ENCODE peak calls at places on chromosomes 11 and 22, in ten cellular contexts. P, D, H, J, T, L, X, C, I and Z are unnamed samples.

GRCh38 chr11:114563077-114563476 is 3.4 kb upstream of the NXPE1 start:
- DNase-seq in T (peak), D (no peak), J (no peak), L (no peak), H (no peak), C (no peak), I (no peak), X (no peak), P (no peak), Z (no peak)

GRCh38 chr11:96314326-96315050 is 28.5 kb downstream of the MAML2 start:
- DNase-seq in I (peak), C (no peak), P (peak), D (no peak), J (no peak), H (no peak), L (peak), X (peak), T (peak), Z (no peak)

GRCh38 chr11:92383430-92383829 is 158.8 kb downstream of the FAT3 start:
- DNase-seq in L (no peak), C (no peak), I (peak), H (no peak), T (peak), X (no peak), J (peak), D (no peak), P (no peak), Z (no peak)

GRCh38 chr22:47260551-47260950 is 498.1 kb downstream of the TBC1D22A start:
- DNase-seq in P (no peak), X (no peak), D (no peak), H (no peak), L (no peak), I (no peak), J (no peak), C (no peak), T (no peak), Z (no peak)

GRCh38 chr22:49769691-49770315 is 57.9 kb downstream of the BRD1 start:
- DNase-seq in X (no peak), J (no peak), T (no peak), I (no peak), C (no peak), H (peak), P (peak), D (peak), L (peak), Z (no peak)

GRCh38 chr11:86919557-86920210 is 35.5 kb downstream of the FZD4 start:
- DNase-seq in L (no peak), T (peak), P (no peak), X (no peak), C (peak), J (peak), H (no peak), I (peak), D (no peak), Z (no peak)

GRCh38 chr11:130220311-130221030 is 60.9 kb downstream of the ST14 start:
- DNase-seq in C (no peak), L (peak), D (no peak), J (no peak), H (no peak), P (no peak), I (no peak), X (no peak), T (no peak), Z (no peak)

GRCh38 chr11:26199341-26199740 is 132.6 kb upstream of the ANO3 start:
- DNase-seq in D (no peak), X (no peak), I (peak), L (no peak), T (no peak), P (no peak), J (no peak), C (no peak), H (no peak), Z (no peak)

GRCh38 chr11:131571571-131571970 is 201.2 kb downstream of the NTM start:
- DNase-seq in T (no peak), L (no peak), C (no peak), D (no peak), J (no peak), P (no peak), I (no peak), X (no peak), H (no peak), Z (no peak)

GRCh38 chr11:36362902-36363301 is 66.8 kb downstream of the PRR5L start:
- DNase-seq in H (no peak), T (peak), D (no peak), X (no peak), J (no peak), P (no peak), I (peak), L (no peak), C (no peak), Z (no peak)

GRCh38 chr11:17185938-17186337 is 21.8 kb downstream of the PIK3C2A start:
- DNase-seq in H (no peak), I (no peak), X (no peak), T (no peak), J (no peak), D (no peak), P (no peak), C (no peak), L (no peak), Z (no peak)

GRCh38 chr22:24101966-24102365 is 79.3 kb upstream of the SUSD2 start:
- DNase-seq in H (no peak), C (no peak), J (no peak), P (no peak), I (no peak), X (peak), L (peak), D (no peak), T (no peak), Z (no peak)

GRCh38 chr11:31340903-31341572 is 28.5 kb downstream of the DCDC1 start:
- DNase-seq in D (no peak), L (no peak), J (no peak), I (peak), P (no peak), X (no peak), T (peak), H (no peak), C (peak), Z (no peak)

GRCh38 chr22:37229805-37230672 is 14.0 kb downstream of the RAC2 start:
- DNase-seq in D (no peak), P (peak), X (no peak), J (no peak), L (peak), C (no peak), I (peak), T (peak), H (no peak), Z (peak)

GRCh38 chr11:112719736-112720525 is 241.3 kb upstream of the NCAM1 start:
- DNase-seq in C (no peak), X (no peak), J (no peak), D (no peak), H (no peak), P (no peak), T (no peak), I (peak), L (no peak), Z (no peak)

GRCh38 chr22:28397324-28397723 is 282.3 kb downstream of the TTC28 start:
- DNase-seq in P (no peak), L (no peak), H (no peak), D (no peak), J (no peak), C (no peak), X (no peak), T (peak), I (peak), Z (no peak)

GRCh38 chr11:44780940-44781631 is 54.3 kb downstream of the TSPAN18 start:
- DNase-seq in D (no peak), J (no peak), H (peak), T (no peak), L (peak), P (peak), I (no peak), X (peak), C (no peak), Z (no peak)

GRCh38 chr11:40247023-40247422 is 1212.4 kb downstream of the LRRC4C start:
- DNase-seq in D (no peak), C (peak), H (no peak), I (no peak), L (no peak), T (no peak), P (no peak), X (no peak), J (no peak), Z (no peak)

GRCh38 chr11:110065189-110065588 is 28.0 kb upstream of the ZC3H12C start:
- DNase-seq in L (no peak), T (no peak), X (no peak), P (no peak), D (no peak), J (no peak), I (no peak), C (no peak), H (no peak), Z (no peak)

GRCh38 chr11:68448604-68449011 is 11.9 kb upstream of the PPP6R3 start:
- DNase-seq in X (peak), P (no peak), H (no peak), I (no peak), C (no peak), J (no peak), L (peak), T (no peak), D (peak), Z (no peak)

GRCh38 chr22:25900880-25901279 is 158.9 kb downstream of the MYO18B start:
- DNase-seq in L (no peak), I (no peak), H (no peak), C (peak), T (no peak), J (no peak), D (no peak), X (no peak), P (no peak), Z (no peak)

GRCh38 chr11:17978553-17979287 is 34.1 kb downstream of the SERGEF start:
- DNase-seq in T (peak), P (peak), C (peak), X (peak), H (no peak), I (peak), L (no peak), J (no peak), D (peak), Z (no peak)

GRCh38 chr11:88689548-88690240 is 352.2 kb upstream of the CTSC start:
- DNase-seq in L (no peak), I (no peak), C (no peak), T (no peak), H (no peak), X (no peak), P (no peak), D (no peak), J (no peak), Z (no peak)

GRCh38 chr11:123357353-123357989 is 72.6 kb upstream of the GRAMD1B start:
- DNase-seq in D (no peak), X (no peak), I (no peak), L (no peak), C (peak), H (no peak), P (no peak), T (no peak), J (no peak), Z (no peak)

GRCh38 chr11:71999360-71999759 is 651 bp downstream of the IL18BP start:
- DNase-seq in C (no peak), H (peak), I (peak), J (no peak), T (peak), X (no peak), P (no peak), D (no peak), L (no peak), Z (no peak)

GRCh38 chr11:118286545-118286944 is 18.0 kb upstream of the CD3E start:
- DNase-seq in H (no peak), I (no peak), P (no peak), J (no peak), X (no peak), D (no peak), C (no peak), T (no peak), L (no peak), Z (no peak)
- H3K4me3 ChIP-seq in H (no peak), I (no peak), P (no peak), J (no peak), X (no peak), D (no peak), C (no peak), T (no peak), L (no peak), Z (no peak)

GRCh38 chr11:1536065-1536843 is 35.8 kb downstream of the DUSP8 start:
- DNase-seq in D (peak), J (no peak), I (no peak), T (no peak), H (no peak), P (no peak), C (no peak), L (no peak), X (peak), Z (no peak)

GRCh38 chr11:1541474-1542204 is 30.4 kb downstream of the DUSP8 start:
- DNase-seq in T (no peak), H (no peak), D (peak), I (no peak), J (no peak), L (no peak), P (no peak), C (no peak), X (peak), Z (no peak)

GRCh38 chr11:1540074-1540473 is 32.0 kb downstream of the DUSP8 start:
- DNase-seq in T (no peak), P (no peak), J (no peak), X (no peak), C (no peak), L (no peak), D (peak), I (no peak), H (no peak), Z (no peak)

GRCh38 chr11:1534682-1535081 is 37.4 kb downstream of the DUSP8 start:
- DNase-seq in J (no peak), H (no peak), I (peak), C (no peak), L (no peak), D (peak), X (peak), T (no peak), P (no peak), Z (no peak)

GRCh38 chr11:1538153-1538552 is 33.9 kb downstream of the DUSP8 start:
- DNase-seq in P (no peak), X (no peak), T (no peak), L (no peak), C (no peak), J (no peak), H (no peak), I (no peak), D (no peak), Z (no peak)
- H3K4me3 ChIP-seq in P (no peak), X (no peak), T (no peak), L (no peak), C (no peak), J (no peak), H (no peak), I (no peak), D (no peak), Z (no peak)

GRCh38 chr11:115718945-115719344 is 214.7 kb upstream of the CADM1 start:
- DNase-seq in P (no peak), X (no peak), I (no peak), D (no peak), J (no peak), H (no peak), T (no peak), C (no peak), L (no peak), Z (no peak)

GRCh38 chr11:115715371-115715770 is 211.2 kb upstream of the CADM1 start:
- DNase-seq in X (no peak), L (no peak), P (no peak), C (no peak), T (no peak), H (peak), I (no peak), D (no peak), J (no peak), Z (no peak)

GRCh38 chr11:115716080-115716479 is 211.9 kb upstream of the CADM1 start:
- DNase-seq in X (no peak), C (no peak), J (no peak), H (peak), I (no peak), T (no peak), P (no peak), L (no peak), D (no peak), Z (no peak)

GRCh38 chr11:115717215-115717584 is 213.0 kb upstream of the CADM1 start:
- DNase-seq in L (no peak), C (no peak), T (no peak), J (no peak), P (no peak), D (no peak), I (no peak), H (peak), X (no peak), Z (no peak)

GRCh38 chr11:115716577-115717214 is 212.5 kb upstream of the CADM1 start:
- DNase-seq in J (no peak), H (peak), P (no peak), D (no peak), I (no peak), C (no peak), X (no peak), L (no peak), T (no peak), Z (no peak)
- H3K4me3 ChIP-seq in J (no peak), H (no peak), P (peak), D (no peak), I (no peak), C (no peak), X (peak), L (no peak), T (no peak), Z (no peak)

GRCh38 chr22:42856865-42857704 is at the start of gene ARFGAP3:
- DNase-seq in X (peak), P (peak), H (peak), J (peak), I (peak), T (peak), L (peak), C (peak), D (peak), Z (peak)

GRCh38 chr22:42856179-42856864 is 751 bp downstream of the ARFGAP3 start:
- DNase-seq in D (peak), I (peak), L (peak), P (peak), C (peak), J (no peak), X (peak), T (peak), H (peak), Z (peak)

GRCh38 chr22:42857845-42858481 is 890 bp upstream of the ARFGAP3 start:
- DNase-seq in H (no peak), I (no peak), D (peak), J (no peak), T (no peak), X (no peak), P (no peak), L (no peak), C (no peak), Z (no peak)

GRCh38 chr22:42855726-42856125 is 1.3 kb downstream of the ARFGAP3 start:
- DNase-seq in X (no peak), L (no peak), D (peak), T (no peak), P (no peak), H (no peak), J (no peak), C (no peak), I (no peak), Z (no peak)

DNA sequence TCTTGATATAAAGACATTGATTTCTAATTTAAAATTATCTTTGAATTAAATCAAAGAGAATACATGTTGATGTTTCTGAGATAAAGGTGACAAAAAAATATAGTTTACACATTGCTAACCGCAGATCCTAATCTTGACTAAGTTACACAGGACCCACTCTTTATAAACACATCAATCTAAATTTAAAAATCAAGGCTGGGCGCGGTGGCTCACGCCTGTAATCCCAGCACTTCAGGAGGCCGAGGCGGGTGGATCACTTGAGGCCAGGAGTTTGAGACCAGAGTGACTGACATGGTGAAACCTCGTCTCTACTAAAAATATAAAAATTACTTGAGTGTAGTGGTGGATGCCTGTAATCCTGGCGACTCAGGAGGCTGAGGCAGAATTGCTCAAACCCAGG is 1.9 kb downstream of the ARFGAP3 start:
- DNase-seq in I (no peak), P (no peak), L (no peak), H (no peak), J (no peak), X (no peak), T (no peak), D (peak), C (no peak), Z (no peak)
- H3K4me3 ChIP-seq in I (peak), P (peak), L (peak), H (peak), J (no peak), X (no peak), T (peak), D (peak), C (no peak), Z (peak)

GRCh38 chr11:70307176-70307575 is 36.7 kb downstream of the PPFIA1 start:
- DNase-seq in P (no peak), L (no peak), X (no peak), J (no peak), I (no peak), T (peak), C (no peak), D (no peak), H (no peak), Z (no peak)
- H3K4me3 ChIP-seq in P (no peak), L (no peak), X (no peak), J (no peak), I (no peak), T (no peak), C (no peak), D (no peak), H (no peak), Z (no peak)

GRCh38 chr11:8748317-8748716 is 65.7 kb downstream of the RPL27A start:
- DNase-seq in J (no peak), P (no peak), C (no peak), X (no peak), I (no peak), D (no peak), H (peak), L (no peak), T (no peak), Z (no peak)

GRCh38 chr11:8745431-8745986 is 62.9 kb downstream of the RPL27A start:
- DNase-seq in C (no peak), D (no peak), P (no peak), J (no peak), X (no peak), T (no peak), I (no peak), L (no peak), H (peak), Z (no peak)

GRCh38 chr11:8749202-8749601 is 66.6 kb downstream of the RPL27A start:
- DNase-seq in I (no peak), X (no peak), C (no peak), P (no peak), L (no peak), H (peak), T (no peak), J (no peak), D (no peak), Z (no peak)

GRCh38 chr11:8746575-8746974 is 64.0 kb downstream of the RPL27A start:
- DNase-seq in X (no peak), L (no peak), H (no peak), I (no peak), P (no peak), D (no peak), C (no peak), J (no peak), T (no peak), Z (no peak)

GRCh38 chr11:8747173-8747572 is 64.6 kb downstream of the RPL27A start:
- DNase-seq in I (no peak), J (no peak), H (peak), P (no peak), C (no peak), D (no peak), T (no peak), L (no peak), X (no peak), Z (no peak)
- H3K4me3 ChIP-seq in I (no peak), J (no peak), H (no peak), P (no peak), C (no peak), D (no peak), T (no peak), L (no peak), X (no peak), Z (no peak)

DNA sequence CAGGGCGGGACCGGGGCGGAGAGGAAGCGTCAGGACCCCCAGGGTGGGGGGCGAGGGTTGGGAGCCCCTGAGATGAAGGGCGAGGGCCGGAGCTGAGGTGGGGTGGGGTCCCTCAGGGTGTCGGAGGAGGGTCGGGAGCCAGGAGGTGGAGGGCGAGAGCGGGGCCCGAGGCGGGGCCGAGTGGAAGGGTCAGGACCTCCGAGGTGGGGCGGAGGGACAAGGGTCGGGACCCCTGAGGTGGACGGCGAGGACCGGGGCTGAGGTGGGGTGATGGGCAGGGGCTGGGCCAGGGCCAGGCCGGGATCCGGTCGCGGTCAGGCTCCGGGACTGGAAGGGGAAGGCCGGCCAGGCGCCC is 409 bp downstream of the SMC1B start:
- DNase-seq in J (no peak), X (no peak), L (no peak), H (no peak), T (no peak), D (no peak), I (no peak), P (no peak), C (no peak), Z (no peak)
- H3K4me3 ChIP-seq in J (no peak), X (peak), L (peak), H (peak), T (peak), D (peak), I (no peak), P (peak), C (no peak), Z (no peak)